ENCODE peak calls at places on chromosomes 12 and 14, in five cellular contexts. V is GM23338; E is fibroblast of pulmonary artery; X is CD8-positive, alpha-beta T cell; K is GM10248. Z is an unnamed sample.

GRCh38 chr12:122458105-122459035 is 35.9 kb upstream of the CLIP1 start:
- DNase-seq in K (no peak), X (no peak), V (no peak), E (no peak), Z (no peak)

GRCh38 chr14:24678801-24679247 is 44.8 kb upstream of the GZMB start:
- DNase-seq in E (peak), V (peak), X (peak), K (peak), Z (peak)

GRCh38 chr12:4719821-4720636 is at the start of gene GALNT8:
- DNase-seq in X (no peak), E (no peak), V (peak), K (no peak), Z (no peak)

GRCh38 chr12:98549371-98550110 is 34.2 kb downstream of the TMPO start:
- DNase-seq in X (no peak), V (no peak), K (no peak), E (no peak), Z (no peak)

GRCh38 chr14:98564006-98564405 is 708.0 kb downstream of the BCL11B start:
- DNase-seq in V (no peak), K (no peak), X (no peak), E (no peak), Z (no peak)

GRCh38 chr12:77214136-77214535 is 148.8 kb upstream of the E2F7 start:
- DNase-seq in X (no peak), K (no peak), V (no peak), E (no peak), Z (no peak)

GRCh38 chr12:15931590-15932053 is 20.5 kb downstream of the DERA start:
- DNase-seq in V (peak), X (no peak), K (no peak), E (no peak), Z (no peak)

GRCh38 chr12:124284368-124284767 is 10.5 kb upstream of the RFLNA start:
- DNase-seq in X (no peak), V (no peak), E (no peak), K (no peak), Z (no peak)

GRCh38 chr14:101708853-101709532 is 52.5 kb upstream of the PPP2R5C start:
- DNase-seq in E (no peak), V (no peak), K (no peak), X (no peak), Z (no peak)

GRCh38 chr14:39396448-39396847 is 35.8 kb downstream of the FBXO33 start:
- DNase-seq in X (no peak), V (no peak), E (peak), K (no peak), Z (no peak)

GRCh38 chr12:53659011-53659551 is 16.8 kb downstream of the ATP5MC2 start:
- DNase-seq in X (no peak), E (peak), V (peak), K (no peak), Z (no peak)

GRCh38 chr12:5521456-5522325 is 89.8 kb downstream of the NTF3 start:
- DNase-seq in E (no peak), V (no peak), K (no peak), X (no peak), Z (no peak)

GRCh38 chr12:32134144-32134888 is 27.7 kb downstream of the BICD1 start:
- DNase-seq in E (peak), X (peak), K (peak), V (peak), Z (no peak)

GRCh38 chr12:94879542-94879941 is 124.0 kb downstream of the NDUFA12 start:
- DNase-seq in K (no peak), X (no peak), V (peak), E (peak), Z (no peak)

GRCh38 chr12:25972783-25973182 is 14.3 kb downstream of the RASSF8 start:
- DNase-seq in K (no peak), X (no peak), E (peak), V (no peak), Z (no peak)

GRCh38 chr12:111766608-111767361 is at the start of gene ALDH2:
- DNase-seq in X (peak), E (peak), K (no peak), V (peak), Z (no peak)

GRCh38 chr14:55869397-55870049 is 248.7 kb upstream of the PELI2 start:
- DNase-seq in X (no peak), V (no peak), E (no peak), K (no peak), Z (no peak)

GRCh38 chr12:120887253-120888043 is 16.7 kb downstream of the SPPL3 start:
- DNase-seq in V (no peak), E (no peak), X (no peak), K (no peak), Z (no peak)

GRCh38 chr14:54173782-54174181 is 217.2 kb upstream of the BMP4 start:
- DNase-seq in X (no peak), V (no peak), E (no peak), K (no peak), Z (no peak)

GRCh38 chr14:35855886-35856481 is 29.8 kb downstream of the BRMS1L start:
- DNase-seq in K (peak), V (no peak), E (no peak), X (no peak), Z (no peak)

GRCh38 chr12:93572712-93573551 is 457 bp downstream of the SOCS2 start:
- DNase-seq in K (peak), E (peak), X (peak), V (peak), Z (no peak)

GRCh38 chr14:52663850-52664249 is 31.5 kb downstream of the ERO1A start:
- DNase-seq in K (no peak), V (peak), E (no peak), X (no peak), Z (no peak)

GRCh38 chr12:4289334-4289878 is 15.8 kb downstream of the CCND2 start:
- DNase-seq in X (no peak), E (no peak), K (no peak), V (no peak), Z (no peak)

GRCh38 chr12:4011597-4011996 is 138.4 kb upstream of the PARP11 start:
- DNase-seq in K (no peak), E (no peak), X (no peak), V (no peak), Z (no peak)

GRCh38 chr12:109269428-109269827 is 39.7 kb downstream of the FOXN4 start:
- DNase-seq in X (no peak), V (no peak), E (no peak), K (no peak), Z (no peak)

GRCh38 chr12:71452006-71452405 is 12.4 kb downstream of the LGR5 start:
- DNase-seq in E (no peak), K (no peak), X (no peak), V (no peak), Z (no peak)

GRCh38 chr14:32078030-32078793 is 1.1 kb downstream of the ARHGAP5 start:
- DNase-seq in X (peak), E (peak), V (peak), K (peak), Z (no peak)

GRCh38 chr14:100341301-100342031 is 18.3 kb downstream of the SLC25A47 start:
- DNase-seq in V (no peak), X (no peak), K (peak), E (peak), Z (peak)

GRCh38 chr14:55799523-55800095 is 219.6 kb downstream of the KTN1 start:
- DNase-seq in V (no peak), K (no peak), X (no peak), E (no peak), Z (no peak)

GRCh38 chr12:104226672-104227071 is 11.1 kb downstream of the TXNRD1 start:
- DNase-seq in K (no peak), V (no peak), X (no peak), E (peak), Z (no peak)

GRCh38 chr12:109557809-109558208 is 15.5 kb downstream of the MMAB start:
- DNase-seq in V (no peak), E (no peak), X (no peak), K (no peak), Z (no peak)

GRCh38 chr14:33343016-33343415 is 404.3 kb downstream of the NPAS3 start:
- DNase-seq in V (no peak), K (no peak), X (no peak), E (peak), Z (no peak)

GRCh38 chr14:67973415-67973814 is 153.8 kb downstream of the RAD51B start:
- DNase-seq in V (no peak), X (no peak), K (no peak), E (no peak), Z (no peak)

GRCh38 chr12:77837876-77838291 is 7.2 kb downstream of the NAV3 start:
- DNase-seq in V (no peak), X (no peak), E (peak), K (no peak), Z (no peak)

GRCh38 chr14:65255029-65255545 is 152.8 kb upstream of the MAX start:
- DNase-seq in K (no peak), V (no peak), X (no peak), E (peak), Z (no peak)

GRCh38 chr12:12819752-12820311 is 6.7 kb downstream of the DDX47 start:
- DNase-seq in V (no peak), X (no peak), K (no peak), E (peak), Z (no peak)

GRCh38 chr14:67962215-67962644 is 142.7 kb downstream of the RAD51B start:
- DNase-seq in E (peak), X (no peak), V (no peak), K (peak), Z (peak)

GRCh38 chr12:2691001-2691339 is 103.8 kb upstream of the FKBP4 start:
- DNase-seq in X (peak), E (peak), K (no peak), V (peak), Z (no peak)
- TF ChIP-seq CTCF in X (no peak), E (no peak), K (no peak), V (peak), Z (no peak)

DNA sequence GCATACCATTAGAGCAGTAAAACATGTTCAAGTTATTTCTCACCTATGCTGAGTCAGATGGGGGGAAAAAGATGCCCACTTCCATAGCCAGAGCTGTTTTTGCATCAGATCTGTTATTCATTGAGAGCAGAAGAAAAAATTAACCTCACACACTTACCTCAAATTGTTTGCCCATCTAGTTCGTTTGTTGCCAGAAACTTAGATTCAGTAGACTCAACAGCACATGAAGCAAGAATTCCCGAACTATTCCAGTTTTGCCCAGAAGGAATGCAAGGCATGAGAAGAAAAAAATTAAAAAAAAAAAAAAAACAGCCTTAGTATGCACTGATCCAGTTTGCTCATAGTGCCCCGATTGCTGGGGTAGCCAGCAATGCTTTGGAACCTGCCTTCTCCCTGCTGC is 12.4 kb upstream of the DPF3 start:
- DNase-seq in E (peak), K (no peak), X (no peak), V (no peak), Z (no peak)
- TF ChIP-seq CTCF in E (no peak), K (no peak), X (no peak), V (no peak), Z (no peak)

GRCh38 chr14:104180561-104181165 is 42.3 kb downstream of the KIF26A start:
- DNase-seq in E (no peak), K (no peak), V (no peak), X (no peak), Z (no peak)
- TF ChIP-seq CTCF in E (no peak), K (no peak), V (no peak), X (no peak), Z (no peak)

GRCh38 chr14:89767861-89768268 is 186.7 kb downstream of the EFCAB11 start:
- DNase-seq in V (peak), X (peak), K (peak), E (peak), Z (no peak)
- TF ChIP-seq CTCF in V (peak), X (peak), K (peak), E (peak), Z (peak)

GRCh38 chr14:61019537-61019936 is 38.5 kb downstream of the SLC38A6 start:
- DNase-seq in E (no peak), K (no peak), V (no peak), X (no peak), Z (no peak)

GRCh38 chr14:61026523-61026922 is 45.5 kb downstream of the SLC38A6 start:
- DNase-seq in V (no peak), X (no peak), E (no peak), K (no peak), Z (peak)

GRCh38 chr14:61031026-61031425 is 50.0 kb downstream of the SLC38A6 start:
- DNase-seq in K (no peak), V (no peak), X (no peak), E (no peak), Z (no peak)

GRCh38 chr14:61025239-61026223 is 44.5 kb downstream of the SLC38A6 start:
- DNase-seq in V (peak), X (peak), E (peak), K (peak), Z (peak)
- TF ChIP-seq CTCF in V (peak), X (peak), E (peak), K (peak), Z (peak)

GRCh38 chr12:100168562-100168961 is 25.9 kb upstream of the BLTP3B start:
- DNase-seq in K (no peak), X (no peak), V (no peak), E (no peak), Z (no peak)
- TF ChIP-seq CTCF in K (no peak), X (no peak), V (no peak), E (no peak), Z (no peak)

DNA sequence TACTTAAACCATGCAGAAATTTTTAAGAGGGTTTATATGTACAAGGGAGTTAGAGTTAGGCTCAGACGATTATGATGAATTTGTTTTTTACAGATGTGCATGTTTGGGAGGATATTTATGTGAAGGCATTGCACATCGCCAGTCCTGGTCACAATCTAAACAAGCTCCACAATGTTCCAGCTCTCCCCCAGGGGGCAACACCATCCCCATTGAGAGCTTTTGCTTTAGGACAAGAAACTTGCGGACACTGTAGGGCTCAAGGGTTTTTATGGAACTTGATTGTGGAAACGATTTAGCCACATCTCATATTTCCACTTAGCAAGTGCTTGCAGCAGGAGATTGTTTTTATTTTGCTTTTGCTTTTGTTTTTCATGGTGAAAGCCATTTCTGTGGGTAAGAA is 276.8 kb upstream of the SRRM4 start:
- DNase-seq in E (no peak), K (no peak), V (peak), X (no peak), Z (no peak)
- TF ChIP-seq CTCF in E (no peak), K (no peak), V (peak), X (no peak), Z (no peak)

DNA sequence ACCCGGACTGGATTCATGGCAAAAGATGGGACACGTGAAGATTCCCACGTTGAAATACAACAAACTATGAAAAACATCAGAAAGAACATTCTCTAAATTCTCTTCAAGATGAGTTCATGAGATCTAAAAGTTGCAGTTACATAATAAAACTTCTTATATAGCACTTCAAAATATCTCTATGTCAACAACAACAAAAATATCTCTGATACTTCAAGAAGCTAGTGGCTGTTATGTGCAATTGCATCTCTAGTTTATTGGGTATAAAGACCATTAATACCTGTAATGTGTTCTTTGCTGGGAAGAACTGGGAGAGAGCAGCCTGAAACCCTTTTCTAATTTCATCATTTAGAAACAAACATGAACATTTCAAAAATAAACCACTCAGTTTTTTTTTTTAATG is 69.2 kb upstream of the RGS6 start:
- DNase-seq in X (no peak), E (no peak), V (no peak), K (no peak), Z (no peak)
- TF ChIP-seq CTCF in X (no peak), E (peak), V (no peak), K (no peak), Z (no peak)

GRCh38 chr12:73124480-73124879 is 852.3 kb downstream of the TRHDE start:
- DNase-seq in X (no peak), V (no peak), K (no peak), E (no peak), Z (no peak)
- TF ChIP-seq CTCF in X (no peak), V (no peak), K (no peak), E (no peak), Z (no peak)

Z was measured in HL-60.